ENCODE peak calls at places on chromosome 11, in eight cellular contexts. J is testis, X is colonic mucosa, V is uterus, Y is transverse colon, F is aorta, E is A549, C is substantia nigra. I is an unnamed sample.

GRCh38 chr11:132911186-132911585 is 621.1 kb downstream of the OPCML start:
- DNase-seq in X (no peak), F (no peak), Y (no peak), V (no peak), E (peak), J (no peak), C (no peak), I (peak)

GRCh38 chr11:30741039-30741550 is 154.9 kb upstream of the MPPED2 start:
- DNase-seq in V (peak), E (peak), X (no peak), C (no peak), F (no peak), Y (peak), J (no peak), I (no peak)

GRCh38 chr11:76629853-76630599 is 40.5 kb downstream of the LRRC32 start:
- DNase-seq in F (peak), E (no peak), J (peak), V (peak), X (peak), Y (peak), C (no peak), I (no peak)

GRCh38 chr11:33329705-33330329 is 72.6 kb downstream of the HIPK3 start:
- DNase-seq in V (no peak), X (peak), Y (peak), C (no peak), E (peak), J (peak), F (no peak), I (no peak)

GRCh38 chr11:86735462-86736302 is 63.3 kb upstream of the ME3 start:
- DNase-seq in Y (no peak), J (no peak), C (no peak), F (no peak), X (no peak), V (no peak), E (peak), I (no peak)

GRCh38 chr11:33860926-33861325 is 30.9 kb downstream of the LMO2 start:
- DNase-seq in E (no peak), V (no peak), F (no peak), C (no peak), X (no peak), J (no peak), Y (no peak), I (no peak)

GRCh38 chr11:103529217-103529684 is 420.0 kb downstream of the DYNC2H1 start:
- DNase-seq in J (no peak), E (peak), X (no peak), C (no peak), F (no peak), V (no peak), Y (no peak), I (no peak)

GRCh38 chr11:58575377-58576020 is at the start of gene LPXN:
- DNase-seq in X (no peak), V (no peak), C (no peak), F (no peak), E (no peak), J (no peak), Y (peak), I (no peak)

GRCh38 chr11:105706025-105706530 is 96.2 kb downstream of the GRIA4 start:
- DNase-seq in F (no peak), V (no peak), E (no peak), C (no peak), J (no peak), X (no peak), Y (no peak), I (no peak)

GRCh38 chr11:4071828-4072421 is 22.7 kb upstream of the RRM1 start:
- DNase-seq in C (no peak), J (no peak), Y (no peak), V (no peak), E (no peak), X (no peak), F (no peak), I (no peak)

GRCh38 chr11:128701086-128701485 is 7.2 kb downstream of the FLI1 start:
- DNase-seq in J (no peak), C (no peak), Y (no peak), E (no peak), X (no peak), V (no peak), F (no peak), I (no peak)

GRCh38 chr11:120285256-120285655 is 39.8 kb upstream of the TLCD5 start:
- DNase-seq in Y (no peak), E (no peak), J (no peak), C (no peak), F (no peak), V (no peak), X (no peak), I (no peak)

GRCh38 chr11:74322667-74323066 is 11.2 kb upstream of the P4HA3 start:
- DNase-seq in E (no peak), Y (no peak), J (peak), X (peak), F (peak), C (no peak), V (peak), I (peak)

GRCh38 chr11:995752-996420 is 40.6 kb downstream of the MUC6 start:
- DNase-seq in F (no peak), Y (no peak), V (peak), C (no peak), J (peak), X (no peak), E (no peak), I (no peak)

GRCh38 chr11:105573091-105573490 is 36.8 kb upstream of the GRIA4 start:
- DNase-seq in Y (no peak), J (no peak), F (no peak), E (no peak), V (no peak), X (no peak), C (no peak), I (no peak)

GRCh38 chr11:32385998-32386397 is 49.3 kb downstream of the WT1 start:
- DNase-seq in J (peak), E (peak), F (no peak), V (peak), C (no peak), X (peak), Y (peak), I (no peak)

GRCh38 chr11:73157141-73158010 is 15.3 kb upstream of the FCHSD2 start:
- DNase-seq in Y (peak), X (no peak), V (peak), J (peak), E (no peak), C (no peak), F (peak), I (no peak)

GRCh38 chr11:111978028-111978771 is 41.1 kb downstream of the DIXDC1 start:
- DNase-seq in Y (peak), C (no peak), V (peak), J (peak), X (peak), E (no peak), F (peak), I (no peak)

GRCh38 chr11:69161117-69161407 is 5.3 kb downstream of the SMIM38 start:
- DNase-seq in J (no peak), C (no peak), X (no peak), V (no peak), F (no peak), E (no peak), Y (no peak), I (no peak)

GRCh38 chr11:112834277-112834755 is 126.9 kb upstream of the NCAM1 start:
- DNase-seq in E (no peak), C (no peak), Y (peak), V (peak), F (peak), X (no peak), J (peak), I (no peak)

GRCh38 chr11:119432484-119433368 is 9.8 kb upstream of the THY1 start:
- DNase-seq in F (no peak), X (no peak), Y (no peak), J (peak), E (no peak), C (no peak), V (peak), I (no peak)

GRCh38 chr11:62880231-62880802 is 379 bp upstream of the SLC3A2 start:
- DNase-seq in C (no peak), Y (no peak), F (peak), E (peak), J (peak), X (no peak), V (peak), I (peak)

GRCh38 chr11:106950067-106950491 is 68.2 kb downstream of the GUCY1A2 start:
- DNase-seq in Y (no peak), V (no peak), J (no peak), E (no peak), X (no peak), F (no peak), C (no peak), I (no peak)

GRCh38 chr11:48081151-48082010 is 101.0 kb downstream of the PTPRJ start:
- DNase-seq in Y (no peak), J (peak), C (no peak), X (no peak), V (peak), F (peak), E (no peak), I (no peak)

GRCh38 chr11:58433638-58434203 is 5.8 kb upstream of the OR5B2 start:
- DNase-seq in Y (no peak), X (no peak), J (no peak), V (no peak), E (no peak), F (no peak), C (no peak), I (no peak)

GRCh38 chr11:83172551-83172950 is 15.6 kb downstream of the PCF11 start:
- DNase-seq in F (no peak), V (no peak), X (no peak), J (no peak), E (no peak), Y (no peak), C (no peak), I (no peak)

GRCh38 chr11:22898036-22898435 is 37.8 kb upstream of the CCDC179 start:
- DNase-seq in X (no peak), J (no peak), E (no peak), C (no peak), F (no peak), V (no peak), Y (no peak), I (no peak)

GRCh38 chr11:63765688-63766241 is 2.8 kb downstream of the ZFTA start:
- DNase-seq in V (peak), C (no peak), X (peak), F (no peak), E (no peak), J (no peak), Y (peak), I (no peak)

GRCh38 chr11:128717581-128717980 is 23.7 kb downstream of the FLI1 start:
- DNase-seq in C (no peak), X (no peak), E (no peak), V (no peak), F (no peak), J (no peak), Y (no peak), I (no peak)

GRCh38 chr11:10938650-10939387 is 81.0 kb upstream of the ZBED5 start:
- DNase-seq in E (no peak), F (no peak), X (no peak), V (no peak), Y (no peak), C (no peak), J (no peak), I (peak)

GRCh38 chr11:9616858-9617257 is 43.4 kb downstream of the WEE1 start:
- DNase-seq in V (no peak), F (no peak), J (no peak), E (no peak), C (no peak), Y (no peak), X (no peak), I (no peak)

GRCh38 chr11:9619004-9619403 is 44.9 kb upstream of the SWAP70 start:
- DNase-seq in E (no peak), X (no peak), F (no peak), J (no peak), V (no peak), C (no peak), Y (no peak), I (no peak)

GRCh38 chr11:9617960-9618359 is 44.5 kb downstream of the WEE1 start:
- DNase-seq in J (no peak), F (no peak), E (peak), X (no peak), Y (no peak), C (no peak), V (no peak), I (no peak)

GRCh38 chr11:9616042-9616640 is 42.7 kb downstream of the WEE1 start:
- DNase-seq in Y (no peak), J (no peak), C (no peak), E (no peak), F (no peak), V (no peak), X (no peak), I (no peak)

DNA sequence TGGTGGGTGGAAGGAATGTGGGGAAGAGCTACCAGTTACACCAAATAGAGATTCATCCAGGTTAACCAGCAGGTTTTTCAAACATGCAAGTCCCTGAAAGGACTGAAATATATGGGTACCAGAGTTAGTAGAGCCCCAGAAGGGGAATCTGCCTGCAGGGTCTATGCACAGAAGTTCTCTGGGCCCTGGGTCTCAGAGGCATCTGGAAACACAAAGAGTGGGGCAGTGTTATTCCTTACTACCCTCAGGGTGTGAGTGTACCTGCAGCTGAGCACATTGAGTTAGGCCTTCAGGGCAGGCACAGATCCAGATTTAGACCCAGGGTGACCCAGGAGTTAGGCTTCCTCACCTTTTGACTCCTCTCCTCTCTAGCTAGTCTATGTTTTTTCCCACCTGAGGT is 43.9 kb upstream of the SWAP70 start:
- DNase-seq in E (no peak), X (no peak), J (no peak), V (no peak), Y (no peak), C (no peak), F (no peak), I (no peak)
- H3K27ac ChIP-seq in E (no peak), X (no peak), J (no peak), V (no peak), Y (no peak), C (no peak), F (no peak), I (no peak)

GRCh38 chr11:35629914-35630313 is 11.7 kb downstream of the FJX1 start:
- DNase-seq in E (peak), F (peak), J (no peak), C (no peak), V (no peak), X (no peak), Y (no peak), I (no peak)
- H3K27ac ChIP-seq in E (peak), F (no peak), J (no peak), C (no peak), V (no peak), X (no peak), Y (no peak), I (no peak)

DNA sequence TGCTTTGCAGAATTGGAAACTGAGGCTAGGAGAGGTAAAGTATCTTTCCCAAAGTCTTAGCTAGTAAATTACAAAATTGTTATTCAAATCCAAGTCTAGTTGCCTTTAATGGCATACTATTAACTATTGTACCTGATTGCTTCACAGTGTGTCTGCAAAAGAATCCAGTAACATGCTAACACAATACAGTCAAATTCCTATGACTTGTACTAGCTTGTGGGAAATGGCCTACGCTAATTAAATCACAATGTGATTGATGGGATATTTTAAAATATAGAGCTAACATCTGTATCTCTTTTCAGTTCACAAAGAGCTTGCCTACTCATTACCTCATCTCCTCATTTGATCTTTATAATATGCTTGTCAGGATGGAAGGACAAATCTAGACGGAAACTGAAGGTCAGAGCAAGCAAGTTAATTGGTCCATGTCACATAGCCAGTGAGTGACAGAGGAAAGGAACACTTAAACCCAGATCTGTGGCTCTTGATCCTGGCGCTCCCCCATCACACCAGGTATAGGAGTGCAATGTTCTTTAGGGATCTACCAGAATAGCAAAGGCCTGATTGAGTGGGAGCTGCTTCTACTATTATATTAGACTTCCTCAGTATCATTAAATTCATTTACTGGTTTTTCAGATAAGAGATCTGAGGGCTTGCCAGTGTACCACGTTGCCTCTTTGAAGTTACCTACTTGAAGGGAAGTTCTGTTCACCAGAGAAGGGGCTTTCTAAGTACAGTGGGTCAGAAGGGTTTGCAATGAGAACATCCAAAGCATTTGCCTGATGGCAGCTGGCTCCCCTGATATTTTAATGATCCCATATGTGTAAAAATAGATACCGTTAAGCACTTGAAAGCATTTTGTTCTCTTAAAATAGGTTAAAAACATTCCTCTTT is 213.6 kb upstream of the SESN3 start:
- DNase-seq in F (no peak), Y (no peak), E (no peak), X (no peak), J (no peak), V (no peak), C (no peak), I (no peak)
- H3K27ac ChIP-seq in F (no peak), Y (no peak), E (no peak), X (no peak), J (no peak), V (no peak), C (no peak), I (no peak)

GRCh38 chr11:99988105-99988907 is 698.8 kb upstream of the ARHGAP42 start:
- DNase-seq in J (no peak), Y (no peak), F (no peak), X (no peak), E (no peak), C (no peak), V (no peak), I (no peak)
- H3K27ac ChIP-seq in J (no peak), Y (no peak), F (no peak), X (no peak), E (no peak), C (no peak), V (peak), I (no peak)

I was measured in esophagus muscularis mucosa.